ENCODE peak calls at places on chromosomes 4 and X, in seven cellular contexts. A is breast epithelium; M is mesothelial cell of epicardium; D is naive thymus-derived CD4-positive, alpha-beta T cell; C is NCI-H1436 treated with DMSO at 0.1 percent for 48 hours; F is NCI-H1105; L is B cell. G is an unnamed sample.

GRCh38 chrX:32893751-32894150 is 317.6 kb downstream of the DMD start:
- DNase-seq in D (no peak), A (no peak), C (no peak), L (no peak), F (no peak), M (no peak), G (peak; percentile 15)

GRCh38 chrX:39445336-39445735 is 644.1 kb downstream of the MID1IP1 start:
- DNase-seq in L (no peak), C (no peak), D (no peak), F (no peak), A (no peak), M (no peak), G (no peak)

GRCh38 chrX:31349515-31349914 is 277.7 kb upstream of the FTHL17 start:
- DNase-seq in A (no peak), M (no peak), D (no peak), C (no peak), L (no peak), F (no peak), G (no peak)

GRCh38 chrX:20527458-20528099 is 260.9 kb upstream of the RPS6KA3 start:
- DNase-seq in M (no peak), L (peak; percentile 11), F (peak; percentile 62), A (no peak), D (no peak), C (peak; percentile 48), G (no peak)

GRCh38 chr4:73885570-73886230 is 16.5 kb downstream of the CXCL1 start:
- DNase-seq in C (no peak), L (no peak), M (no peak), D (no peak), A (no peak), F (no peak), G (no peak)

GRCh38 chrX:16733013-16733412 is 13.6 kb downstream of the SYAP1 start:
- DNase-seq in A (no peak), F (no peak), C (no peak), M (no peak), D (no peak), L (no peak), G (no peak)

GRCh38 chrX:30913556-30913955 is 24.5 kb upstream of the TAB3 start:
- DNase-seq in L (no peak), A (no peak), C (no peak), M (no peak), D (no peak), F (no peak), G (no peak)

GRCh38 chr4:157052429-157053040 is 23.4 kb upstream of the GLRB start:
- DNase-seq in A (no peak), F (no peak), M (no peak), D (no peak), C (no peak), L (no peak), G (no peak)

GRCh38 chr4:147360301-147360700 is 120.6 kb upstream of the EDNRA start:
- DNase-seq in C (no peak), M (no peak), L (no peak), F (no peak), D (no peak), A (no peak), G (no peak)

GRCh38 chrX:118976599-118977340 is 2.4 kb downstream of the LONRF3 start:
- DNase-seq in M (no peak), L (peak; percentile 37), F (no peak), A (peak; percentile 53), C (no peak), D (no peak), G (peak; percentile 5)

GRCh38 chr4:79650794-79651431 is 242.9 kb upstream of the GK2 start:
- DNase-seq in M (no peak), A (no peak), L (no peak), F (no peak), C (no peak), D (no peak), G (no peak)

GRCh38 chr4:8507251-8507570 is 66.6 kb downstream of the TRMT44 start:
- DNase-seq in C (no peak), A (no peak), M (no peak), L (no peak), D (no peak), F (no peak), G (no peak)

GRCh38 chrX:45758738-45759397 is 558.2 kb upstream of the DIPK2B start:
- DNase-seq in D (no peak), A (no peak), L (no peak), C (no peak), F (no peak), M (no peak), G (no peak)

GRCh38 chr4:1006856-1007255 is 4.6 kb upstream of the FGFRL1 start:
- DNase-seq in M (no peak), C (no peak), D (no peak), F (no peak), L (no peak), A (no peak), G (no peak)

GRCh38 chr4:68673143-68673542 is 2.7 kb upstream of the UGT2B15 start:
- DNase-seq in F (no peak), C (no peak), L (no peak), D (no peak), M (no peak), A (no peak), G (no peak)

GRCh38 chr4:125042031-125042430 is 272.7 kb upstream of the FAT4 start:
- DNase-seq in A (no peak), C (no peak), D (no peak), M (no peak), L (no peak), F (no peak), G (no peak)

GRCh38 chrX:118220509-118220908 is 103.9 kb upstream of the KLHL13 start:
- DNase-seq in A (no peak), M (no peak), D (no peak), C (no peak), F (no peak), L (no peak), G (no peak)

GRCh38 chr4:20260821-20261220 is 9.1 kb downstream of the SLIT2 start:
- DNase-seq in C (no peak), D (no peak), A (no peak), L (no peak), F (no peak), M (no peak), G (no peak)

GRCh38 chr4:134518574-134519217 is 317.1 kb upstream of the PABPC4L start:
- DNase-seq in C (no peak), D (no peak), A (no peak), M (no peak), L (no peak), F (no peak), G (no peak)

GRCh38 chr4:174352405-174352804 is 68.7 kb downstream of the CEP44 start:
- DNase-seq in M (no peak), F (peak; percentile 60), D (no peak), C (no peak), L (no peak), A (no peak), G (no peak)

GRCh38 chr4:80016506-80016905 is 56.5 kb downstream of the ANTXR2 start:
- DNase-seq in F (no peak), C (no peak), L (no peak), D (no peak), M (no peak), A (no peak), G (no peak)

GRCh38 chr4:38548256-38548655 is 115.7 kb upstream of the KLF3 start:
- DNase-seq in A (no peak), L (no peak), D (no peak), C (no peak), F (no peak), M (no peak), G (no peak)

GRCh38 chr4:6472008-6472386 is 417 bp downstream of the PPP2R2C start:
- DNase-seq in C (no peak), F (no peak), M (no peak), L (no peak), A (peak; percentile 37), D (no peak), G (no peak)

GRCh38 chr4:1318488-1319213 is 28.4 kb upstream of the UVSSA start:
- DNase-seq in F (no peak), C (no peak), D (no peak), L (peak; percentile 58), M (peak; percentile 18), A (no peak), G (no peak)

GRCh38 chrX:49197543-49198087 is 2.4 kb downstream of the SYP start:
- DNase-seq in A (no peak), D (no peak), C (no peak), F (no peak), M (no peak), L (no peak), G (no peak)

GRCh38 chr4:78320353-78320935 is 231.1 kb upstream of the ANXA3 start:
- DNase-seq in D (no peak), M (no peak), F (no peak), C (no peak), L (no peak), A (no peak), G (no peak)

G was measured in NCI-H510A.